ENCODE peak calls at places on chromosomes 11 and 22, in eight cellular contexts. M, S, C, I, J, G, Y and R are unnamed samples.

GRCh38 chr11:34075178-34075820 is 23.8 kb downstream of the CAPRIN1 start:
- ATAC-seq in I (no peak), C (peak; percentile 69), J (no peak), M (no peak), Y (no peak), S (peak; percentile 31), G (peak; percentile 79), R (no peak)

GRCh38 chr22:21033895-21034294 is 1.5 kb upstream of the SLC7A4 start:
- ATAC-seq in C (no peak), M (no peak), Y (no peak), G (no peak), J (no peak), S (no peak), I (no peak), R (no peak)

GRCh38 chr22:47175761-47176359 is 413.4 kb downstream of the TBC1D22A start:
- ATAC-seq in G (no peak), Y (no peak), I (peak; percentile 14), C (no peak), J (no peak), M (no peak), S (peak; percentile 18), R (no peak)

GRCh38 chr11:63901660-63902059 is 15.3 kb downstream of the RCOR2 start:
- ATAC-seq in I (no peak), Y (no peak), S (peak; percentile 44), J (no peak), G (peak; percentile 69), M (no peak), C (peak; percentile 24), R (no peak)

GRCh38 chr22:32695451-32695891 is 106.0 kb upstream of the TIMP3 start:
- ATAC-seq in M (no peak), S (peak; percentile 100), J (no peak), C (peak; percentile 94), I (no peak), G (peak; percentile 95), Y (no peak), R (no peak)

GRCh38 chr22:36151006-36151595 is 9.5 kb downstream of the APOL3 start:
- ATAC-seq in C (no peak), M (no peak), I (no peak), S (no peak), J (no peak), Y (no peak), G (no peak), R (peak; percentile 54)

GRCh38 chr22:35586771-35587170 is 30.4 kb downstream of the MB start:
- ATAC-seq in G (no peak), M (no peak), C (no peak), Y (no peak), J (no peak), I (no peak), S (no peak), R (no peak)

GRCh38 chr11:112157274-112157766 is 6.6 kb downstream of the IL18 start:
- ATAC-seq in G (peak; percentile 93), Y (peak; percentile 90), I (peak; percentile 95), J (no peak), M (no peak), S (peak; percentile 57), C (peak; percentile 96), R (peak; percentile 88)

GRCh38 chr11:62013266-62014157 is 46.1 kb upstream of the FTH1 start:
- ATAC-seq in C (peak; percentile 78), G (peak; percentile 21), J (no peak), Y (no peak), I (peak; percentile 80), M (no peak), S (peak; percentile 88), R (no peak)

GRCh38 chr11:114183041-114183511 is 113.1 kb upstream of the NNMT start:
- ATAC-seq in M (no peak), S (no peak), J (peak; percentile 12), C (no peak), Y (no peak), G (no peak), I (no peak), R (no peak)

GRCh38 chr11:10927533-10927932 is 69.7 kb upstream of the ZBED5 start:
- ATAC-seq in C (no peak), J (no peak), G (no peak), I (no peak), Y (no peak), M (no peak), S (peak; percentile 74), R (no peak)

GRCh38 chr22:19869497-19870152 is 15.0 kb upstream of the GNB1L start:
- ATAC-seq in G (no peak), Y (no peak), J (no peak), S (no peak), M (no peak), C (no peak), I (no peak), R (no peak)

GRCh38 chr22:42752912-42753311 is 32.2 kb upstream of the A4GALT start:
- ATAC-seq in I (peak; percentile 2), J (peak; percentile 80), S (no peak), M (peak; percentile 11), G (no peak), Y (peak; percentile 5), C (no peak), R (no peak)